ENCODE peak calls at places on chromosomes 2 and 18, in seven cellular contexts. W is stimulated activated CD4-positive, alpha-beta T cell treated with anti-CD3 and anti-CD28 coated beads, Interleukin-15, amount 100 ng/mL, for 1 hour; L is hypothalamus; N is GM18507; F is left colon; Z is activated effector memory CD4-positive, alpha-beta T cell treated with Interleukin-2 at 50 U/mL for 16 hours; G is AG08395. T is an unnamed sample.

GRCh38 chr2:19140463-19141208 is 217.8 kb downstream of the OSR1 start:
- DNase-seq in W (no peak), Z (no peak), L (no peak), F (no peak), G (peak), N (no peak), T (no peak)

GRCh38 chr2:94861308-94862152 is 9.7 kb upstream of the TEKT4 start:
- DNase-seq in G (no peak), W (no peak), F (peak), L (no peak), N (no peak), Z (no peak), T (no peak)

GRCh38 chr2:66538291-66538690 is 103.4 kb downstream of the MEIS1 start:
- DNase-seq in N (no peak), G (no peak), W (no peak), L (no peak), F (no peak), Z (no peak), T (no peak)

GRCh38 chr2:219417374-219417773 is 803 bp upstream of the DES start:
- DNase-seq in L (no peak), G (no peak), Z (no peak), W (no peak), N (no peak), F (no peak), T (no peak)

GRCh38 chr2:44324971-44325426 is 36.3 kb downstream of the PREPL start:
- DNase-seq in N (no peak), L (no peak), F (no peak), G (peak), Z (no peak), W (no peak), T (no peak)

GRCh38 chr2:177636672-177637071 is 244.1 kb downstream of the AGPS start:
- DNase-seq in L (no peak), N (no peak), G (no peak), W (no peak), Z (no peak), F (no peak), T (no peak)

GRCh38 chr2:221810216-221810615 is 238.1 kb upstream of the EPHA4 start:
- DNase-seq in W (no peak), L (no peak), N (no peak), F (no peak), G (no peak), Z (no peak), T (no peak)

GRCh38 chr2:219495531-219496122 is 3.1 kb upstream of the GMPPA start:
- DNase-seq in N (peak), W (no peak), Z (peak), L (no peak), G (peak), F (peak), T (no peak)

GRCh38 chr2:44836174-44836573 is 105.3 kb upstream of the SIX3 start:
- DNase-seq in W (no peak), G (no peak), Z (no peak), L (no peak), F (no peak), N (no peak), T (no peak)

GRCh38 chr18:61883547-61883946 is 9.3 kb downstream of the RNF152 start:
- DNase-seq in L (no peak), W (no peak), G (no peak), Z (no peak), N (no peak), F (no peak), T (no peak)

GRCh38 chr2:206457188-206457634 is 13.9 kb downstream of the ADAM23 start:
- DNase-seq in L (no peak), Z (no peak), F (no peak), W (no peak), N (no peak), G (no peak), T (no peak)

GRCh38 chr2:46446871-46447568 is 32.3 kb upstream of the TMEM247 start:
- DNase-seq in G (no peak), N (no peak), F (no peak), L (no peak), W (no peak), Z (no peak), T (no peak)

GRCh38 chr18:78480531-78481054 is 499.0 kb upstream of the SALL3 start:
- DNase-seq in Z (no peak), W (no peak), G (no peak), F (no peak), L (no peak), N (no peak), T (no peak)

GRCh38 chr2:95025406-95026319 is at the start of gene MAL:
- DNase-seq in F (no peak), G (no peak), W (peak), L (no peak), N (no peak), Z (peak), T (peak)

GRCh38 chr2:37837576-37838335 is 87.3 kb upstream of the RMDN2 start:
- DNase-seq in W (no peak), F (peak), G (no peak), Z (no peak), L (no peak), N (no peak), T (no peak)

GRCh38 chr2:72991439-72991725 is 74.1 kb downstream of the EMX1 start:
- DNase-seq in W (no peak), L (no peak), N (no peak), G (no peak), F (no peak), Z (no peak), T (no peak)

GRCh38 chr2:72148975-72149555 is 1.4 kb upstream of the CYP26B1 start:
- DNase-seq in G (peak), Z (no peak), N (no peak), W (no peak), F (peak), L (no peak), T (no peak)

GRCh38 chr2:134177351-134177931 is 76.4 kb upstream of the MGAT5 start:
- DNase-seq in F (no peak), W (no peak), Z (no peak), G (no peak), N (no peak), L (no peak), T (no peak)

GRCh38 chr2:38074047-38074774 is 1.7 kb downstream of the CYP1B1 start:
- DNase-seq in L (no peak), W (no peak), Z (no peak), N (no peak), F (peak), G (no peak), T (no peak)

GRCh38 chr2:187993516-187993915 is 298.2 kb upstream of the GULP1 start:
- DNase-seq in Z (no peak), G (no peak), F (no peak), W (no peak), N (no peak), L (no peak), T (no peak)

GRCh38 chr2:36423619-36424120 is 68.1 kb downstream of the CRIM1 start:
- DNase-seq in F (no peak), G (no peak), W (no peak), N (no peak), L (no peak), Z (no peak), T (no peak)

GRCh38 chr2:201964631-201965206 is 68.9 kb upstream of the FZD7 start:
- DNase-seq in W (no peak), F (no peak), Z (peak), L (no peak), N (no peak), G (peak), T (peak)

GRCh38 chr18:49548266-49548665 is 13.6 kb upstream of the LIPG start:
- DNase-seq in W (no peak), Z (no peak), F (no peak), N (no peak), G (no peak), L (no peak), T (no peak)

GRCh38 chr2:120450196-120450820 is 104.4 kb downstream of the INHBB start:
- DNase-seq in N (no peak), G (no peak), W (no peak), F (no peak), Z (no peak), L (no peak), T (no peak)

GRCh38 chr2:72755647-72756423 is 70.0 kb downstream of the EXOC6B start:
- DNase-seq in G (peak), N (no peak), W (no peak), L (no peak), F (no peak), Z (no peak), T (no peak)

GRCh38 chr2:96661324-96661723 is 18.8 kb downstream of the FER1L5 start:
- DNase-seq in N (no peak), W (no peak), Z (no peak), F (no peak), G (no peak), L (no peak), T (no peak)